ENCODE peak calls at places on chromosomes 12 and 14, in five cellular contexts. One of them, this sample, is unnamed.
A peak's percentile ranks its signal among the peaks of the same experiment; 100 is the strongest.

GRCh38 chr12:104582739-104583138 is 126.0 kb downstream of the CHST11 start:
- DNase-seq in astrocyte of the spinal cord: no peak
- DNase-seq in psoas muscle: no peak
- DNase-seq in A549: no peak
- DNase-seq in CD4-positive, alpha-beta memory T cell: no peak
- DNase-seq in this sample: no peak

GRCh38 chr14:94573706-94574105 is 7.5 kb upstream of the SERPINA5 start:
- DNase-seq in CD4-positive, alpha-beta memory T cell: no peak
- DNase-seq in psoas muscle: no peak
- DNase-seq in A549: no peak
- DNase-seq in astrocyte of the spinal cord: no peak
- DNase-seq in this sample: no peak

GRCh38 chr14:86022031-86022629 is 492.2 kb downstream of the FLRT2 start:
- DNase-seq in astrocyte of the spinal cord: peak; percentile 15
- DNase-seq in psoas muscle: no peak
- DNase-seq in A549: no peak
- DNase-seq in CD4-positive, alpha-beta memory T cell: no peak
- DNase-seq in this sample: no peak

GRCh38 chr14:68377459-68377858 is 415.4 kb downstream of the ZFP36L1 start:
- DNase-seq in psoas muscle: peak; percentile 60
- DNase-seq in astrocyte of the spinal cord: no peak
- DNase-seq in CD4-positive, alpha-beta memory T cell: peak; percentile 10
- DNase-seq in A549: no peak
- DNase-seq in this sample: no peak

GRCh38 chr14:100476012-100476822 is 111.0 kb downstream of the BEGAIN start:
- DNase-seq in astrocyte of the spinal cord: peak; percentile 99
- DNase-seq in CD4-positive, alpha-beta memory T cell: no peak
- DNase-seq in A549: peak; percentile 78
- DNase-seq in psoas muscle: no peak
- DNase-seq in this sample: peak; percentile 98

GRCh38 chr14:94081386-94081820 is 293 bp downstream of the IFI27L1 start:
- DNase-seq in psoas muscle: no peak
- DNase-seq in astrocyte of the spinal cord: no peak
- DNase-seq in A549: no peak
- DNase-seq in CD4-positive, alpha-beta memory T cell: no peak
- DNase-seq in this sample: no peak

GRCh38 chr14:92473261-92473946 is 40.2 kb upstream of the RIN3 start:
- DNase-seq in psoas muscle: peak; percentile 80
- DNase-seq in A549: peak; percentile 38
- DNase-seq in astrocyte of the spinal cord: peak; percentile 44
- DNase-seq in CD4-positive, alpha-beta memory T cell: no peak
- DNase-seq in this sample: no peak

GRCh38 chr14:81441626-81442134 is 41.6 kb upstream of the STON2 start:
- DNase-seq in CD4-positive, alpha-beta memory T cell: no peak
- DNase-seq in A549: no peak
- DNase-seq in psoas muscle: no peak
- DNase-seq in astrocyte of the spinal cord: no peak
- DNase-seq in this sample: no peak

GRCh38 chr14:72792051-72792788 is 101.7 kb downstream of the DPF3 start:
- DNase-seq in psoas muscle: peak; percentile 81
- DNase-seq in astrocyte of the spinal cord: no peak
- DNase-seq in A549: no peak
- DNase-seq in CD4-positive, alpha-beta memory T cell: no peak
- DNase-seq in this sample: no peak

GRCh38 chr14:76900406-76901085 is 74.3 kb downstream of the LRRC74A start:
- DNase-seq in astrocyte of the spinal cord: no peak
- DNase-seq in psoas muscle: no peak
- DNase-seq in A549: no peak
- DNase-seq in CD4-positive, alpha-beta memory T cell: no peak
- DNase-seq in this sample: no peak

GRCh38 chr12:107331912-107332311 is 238.6 kb upstream of the CRY1 start:
- DNase-seq in A549: no peak
- DNase-seq in psoas muscle: no peak
- DNase-seq in CD4-positive, alpha-beta memory T cell: no peak
- DNase-seq in astrocyte of the spinal cord: no peak
- DNase-seq in this sample: no peak

GRCh38 chr14:50831704-50832130 is 755 bp upstream of the NIN start:
- DNase-seq in astrocyte of the spinal cord: peak; percentile 13
- DNase-seq in CD4-positive, alpha-beta memory T cell: no peak
- DNase-seq in A549: no peak
- DNase-seq in psoas muscle: no peak
- DNase-seq in this sample: no peak

GRCh38 chr12:1666685-1667162 is 24.1 kb upstream of the ADIPOR2 start:
- DNase-seq in A549: no peak
- DNase-seq in CD4-positive, alpha-beta memory T cell: no peak
- DNase-seq in psoas muscle: no peak
- DNase-seq in astrocyte of the spinal cord: no peak
- DNase-seq in this sample: no peak

GRCh38 chr12:117533687-117534086 is 172.3 kb upstream of the NOS1 start:
- DNase-seq in psoas muscle: peak; percentile 85
- DNase-seq in CD4-positive, alpha-beta memory T cell: no peak
- DNase-seq in astrocyte of the spinal cord: no peak
- DNase-seq in A549: no peak
- DNase-seq in this sample: no peak

GRCh38 chr14:74978416-74978947 is 23.1 kb upstream of the PGF start:
- DNase-seq in A549: no peak
- DNase-seq in psoas muscle: no peak
- DNase-seq in CD4-positive, alpha-beta memory T cell: no peak
- DNase-seq in astrocyte of the spinal cord: peak; percentile 23
- DNase-seq in this sample: no peak

GRCh38 chr12:96258451-96258933 is 64.3 kb downstream of the ELK3 start:
- DNase-seq in psoas muscle: peak; percentile 78
- DNase-seq in CD4-positive, alpha-beta memory T cell: peak; percentile 30
- DNase-seq in A549: no peak
- DNase-seq in astrocyte of the spinal cord: peak; percentile 91
- DNase-seq in this sample: no peak

GRCh38 chr12:93015970-93016751 is 87.1 kb upstream of the EEA1 start:
- DNase-seq in A549: no peak
- DNase-seq in astrocyte of the spinal cord: peak; percentile 33
- DNase-seq in CD4-positive, alpha-beta memory T cell: no peak
- DNase-seq in psoas muscle: no peak
- DNase-seq in this sample: no peak

GRCh38 chr14:50963919-50964318 is 19.6 kb upstream of the PYGL start:
- DNase-seq in A549: no peak
- DNase-seq in astrocyte of the spinal cord: no peak
- DNase-seq in psoas muscle: no peak
- DNase-seq in CD4-positive, alpha-beta memory T cell: no peak
- DNase-seq in this sample: no peak

DNA sequence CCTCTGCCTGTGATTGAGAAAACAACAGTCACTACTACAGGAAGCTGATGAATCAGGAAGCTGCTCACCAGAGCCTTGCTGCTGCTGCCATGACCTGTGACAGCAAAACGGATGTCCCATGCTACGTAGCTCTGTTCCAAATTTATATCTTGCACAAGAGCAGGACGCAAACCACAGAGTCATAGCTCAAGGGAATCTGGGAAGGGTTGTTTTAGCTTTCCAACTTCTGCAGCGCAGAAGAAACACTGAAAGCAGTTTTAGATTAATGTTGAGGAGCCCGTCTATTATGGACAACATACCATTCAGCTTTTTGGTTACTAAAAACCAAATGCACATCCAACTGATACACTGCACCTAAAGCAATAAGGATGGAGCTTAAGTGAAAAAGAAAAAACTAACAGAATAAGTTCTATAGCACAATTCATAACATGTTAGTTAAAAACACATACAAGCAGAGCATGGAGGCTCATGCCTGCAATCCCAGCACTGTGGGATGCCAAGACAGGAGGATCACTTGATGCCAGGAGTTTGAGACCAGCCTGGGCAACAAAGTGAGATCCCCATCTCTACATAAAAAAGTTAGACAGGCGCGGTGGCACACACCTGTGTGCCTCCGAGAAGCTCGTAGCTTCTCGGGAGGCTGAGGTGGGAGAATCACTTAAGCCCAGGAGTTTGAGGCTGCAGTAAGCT is 1.7 kb upstream of the ANKRD33 start:
- DNase-seq in psoas muscle: peak; percentile 86
- DNase-seq in CD4-positive, alpha-beta memory T cell: peak; percentile 41
- DNase-seq in astrocyte of the spinal cord: peak; percentile 90
- DNase-seq in A549: peak; percentile 55
- DNase-seq in this sample: peak; percentile 37
- H3K4me3 ChIP-seq in psoas muscle: peak overlapping the region; percentile 3
- H3K4me3 ChIP-seq in CD4-positive, alpha-beta memory T cell: no peak overlapping the region
- H3K4me3 ChIP-seq in astrocyte of the spinal cord: no peak overlapping the region
- H3K4me3 ChIP-seq in A549: no peak overlapping the region
- H3K4me3 ChIP-seq in this sample: no peak overlapping the region

GRCh38 chr12:51846209-51846779 is 2.2 kb downstream of the FIGNL2 start:
- DNase-seq in psoas muscle: no peak
- DNase-seq in CD4-positive, alpha-beta memory T cell: no peak
- DNase-seq in astrocyte of the spinal cord: no peak
- DNase-seq in A549: no peak
- DNase-seq in this sample: no peak

GRCh38 chr12:51845451-51845850 is 3.1 kb downstream of the FIGNL2 start:
- DNase-seq in psoas muscle: no peak
- DNase-seq in CD4-positive, alpha-beta memory T cell: no peak
- DNase-seq in astrocyte of the spinal cord: no peak
- DNase-seq in A549: no peak
- DNase-seq in this sample: no peak

GRCh38 chr12:51848843-51849735 is 571 bp upstream of the FIGNL2 start:
- DNase-seq in psoas muscle: no peak
- DNase-seq in A549: no peak
- DNase-seq in CD4-positive, alpha-beta memory T cell: no peak
- DNase-seq in astrocyte of the spinal cord: no peak
- DNase-seq in this sample: no peak

GRCh38 chr12:51847830-51848727 is at the start of gene FIGNL2:
- DNase-seq in CD4-positive, alpha-beta memory T cell: no peak
- DNase-seq in astrocyte of the spinal cord: no peak
- DNase-seq in A549: peak; percentile 38
- DNase-seq in psoas muscle: no peak
- DNase-seq in this sample: no peak

DNA sequence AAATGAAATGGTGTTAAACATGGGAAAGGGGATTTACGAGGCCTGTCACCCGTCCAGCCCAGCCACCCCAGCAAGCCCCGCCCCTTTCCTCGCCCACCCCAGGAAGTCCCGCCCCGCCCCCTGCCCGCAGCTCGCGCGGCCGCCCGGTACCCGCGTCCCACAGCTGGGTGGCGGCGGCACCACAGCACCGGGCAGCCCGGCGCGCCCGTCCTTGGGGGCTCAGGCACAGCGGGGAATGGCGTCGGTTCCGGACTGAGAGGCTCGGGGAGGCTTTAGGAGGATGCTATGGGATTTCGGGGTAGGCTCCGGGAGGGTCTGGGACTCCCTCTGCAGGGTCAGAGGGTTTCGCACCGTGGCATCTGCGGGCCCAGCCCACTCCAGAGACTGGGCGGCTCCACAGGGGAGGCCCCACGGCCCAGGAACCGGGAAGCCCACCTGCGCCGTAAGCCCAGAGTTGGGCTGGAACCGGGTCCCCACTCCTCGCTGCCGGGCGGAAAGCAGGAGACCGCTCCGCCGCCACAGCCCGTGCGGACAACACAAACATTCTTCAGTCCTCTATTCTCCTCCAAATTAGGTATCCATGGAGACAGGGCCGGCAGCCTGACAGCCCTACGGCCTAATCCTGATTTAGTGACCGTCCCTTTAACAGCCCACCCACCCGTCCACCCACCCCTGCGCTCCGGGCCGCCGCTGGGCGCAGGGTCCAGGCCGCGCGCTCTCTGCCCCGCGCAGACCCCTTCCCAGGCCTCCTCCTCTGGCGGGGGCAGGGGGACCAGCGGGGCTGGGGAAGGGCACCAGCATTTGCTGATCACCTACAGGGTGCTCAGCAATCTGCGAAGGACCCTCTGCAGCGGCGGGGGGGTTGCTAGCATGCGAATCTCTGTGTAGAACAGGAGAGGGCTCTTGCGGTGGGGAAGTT is 1.3 kb downstream of the FIGNL2 start:
- DNase-seq in CD4-positive, alpha-beta memory T cell: peak; percentile 23
- DNase-seq in psoas muscle: no peak
- DNase-seq in A549: peak; percentile 62
- DNase-seq in astrocyte of the spinal cord: no peak
- DNase-seq in this sample: no peak
- H3K4me3 ChIP-seq in CD4-positive, alpha-beta memory T cell: peak overlapping the region; percentile 27
- H3K4me3 ChIP-seq in psoas muscle: peak overlapping the region; percentile 61
- H3K4me3 ChIP-seq in A549: peak overlapping the region; percentile 76
- H3K4me3 ChIP-seq in astrocyte of the spinal cord: peak overlapping the region; percentile 41
- H3K4me3 ChIP-seq in this sample: peak overlapping the region; percentile 62

GRCh38 chr12:113813229-113813541 is 152.9 kb downstream of the RBM19 start:
- DNase-seq in astrocyte of the spinal cord: no peak
- DNase-seq in CD4-positive, alpha-beta memory T cell: no peak
- DNase-seq in A549: no peak
- DNase-seq in psoas muscle: no peak
- DNase-seq in this sample: no peak
- H3K4me3 ChIP-seq in astrocyte of the spinal cord: no peak overlapping the region
- H3K4me3 ChIP-seq in CD4-positive, alpha-beta memory T cell: no peak overlapping the region
- H3K4me3 ChIP-seq in A549: no peak overlapping the region
- H3K4me3 ChIP-seq in psoas muscle: no peak overlapping the region
- H3K4me3 ChIP-seq in this sample: no peak overlapping the region

GRCh38 chr14:96961895-96962294 is 164.7 kb downstream of the VRK1 start:
- DNase-seq in CD4-positive, alpha-beta memory T cell: no peak
- DNase-seq in astrocyte of the spinal cord: no peak
- DNase-seq in psoas muscle: no peak
- DNase-seq in A549: no peak
- DNase-seq in this sample: no peak
- H3K4me3 ChIP-seq in CD4-positive, alpha-beta memory T cell: peak overlapping the region; percentile 33
- H3K4me3 ChIP-seq in astrocyte of the spinal cord: no peak overlapping the region
- H3K4me3 ChIP-seq in psoas muscle: no peak overlapping the region
- H3K4me3 ChIP-seq in A549: no peak overlapping the region
- H3K4me3 ChIP-seq in this sample: no peak overlapping the region

DNA sequence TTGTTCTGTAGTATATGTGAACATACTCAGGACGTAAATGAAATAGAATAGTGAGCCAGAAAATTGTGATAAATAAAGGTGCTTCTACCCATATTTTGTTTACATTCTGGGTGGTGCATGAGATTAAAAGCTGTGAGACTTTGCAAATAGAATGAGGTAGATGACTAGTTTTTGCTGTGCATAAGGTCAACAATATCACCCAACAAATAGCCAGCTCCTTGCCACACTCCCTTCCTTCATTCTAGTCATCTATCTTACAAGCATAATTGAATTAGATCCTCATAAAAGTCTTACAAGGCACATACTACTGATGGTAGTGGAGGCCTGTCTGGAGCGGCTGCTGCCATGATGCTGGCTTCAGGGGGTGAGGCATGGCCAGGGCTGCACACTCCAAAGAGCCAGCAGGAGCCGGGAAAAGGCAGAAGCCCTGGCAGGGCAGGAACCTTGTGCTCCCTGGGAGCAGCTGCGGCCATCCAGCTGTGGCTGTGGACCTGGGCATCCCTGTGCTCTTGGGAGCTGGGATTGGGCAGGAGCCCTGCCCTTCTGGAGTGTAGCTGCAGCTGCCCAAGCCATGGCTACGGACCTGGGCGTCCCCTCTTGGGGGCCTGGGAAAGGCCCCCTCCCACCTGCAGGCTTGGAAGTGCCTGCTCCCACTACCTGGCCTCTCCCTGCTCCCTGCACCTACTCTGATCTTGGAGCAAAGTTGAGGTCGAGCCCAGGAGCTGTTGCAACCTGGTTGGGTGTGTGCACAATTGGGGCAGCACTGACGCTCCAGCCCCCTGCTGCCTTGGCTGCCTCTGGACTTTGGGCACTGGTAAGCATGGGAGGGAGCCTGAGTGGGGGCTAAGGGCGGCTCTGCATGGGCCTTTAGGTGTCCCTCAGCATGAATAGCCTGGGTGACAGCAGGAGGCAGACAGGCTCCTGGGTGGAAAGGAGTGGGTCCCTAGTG is 112.8 kb downstream of the DACT1 start:
- DNase-seq in CD4-positive, alpha-beta memory T cell: no peak
- DNase-seq in A549: no peak
- DNase-seq in psoas muscle: no peak
- DNase-seq in astrocyte of the spinal cord: no peak
- DNase-seq in this sample: no peak
- H3K4me3 ChIP-seq in CD4-positive, alpha-beta memory T cell: no peak overlapping the region
- H3K4me3 ChIP-seq in A549: no peak overlapping the region
- H3K4me3 ChIP-seq in psoas muscle: no peak overlapping the region
- H3K4me3 ChIP-seq in astrocyte of the spinal cord: no peak overlapping the region
- H3K4me3 ChIP-seq in this sample: no peak overlapping the region

GRCh38 chr12:66189476-66189823 is 436 bp downstream of the IRAK3 start:
- DNase-seq in A549: no peak
- DNase-seq in CD4-positive, alpha-beta memory T cell: no peak
- DNase-seq in astrocyte of the spinal cord: no peak
- DNase-seq in psoas muscle: no peak
- DNase-seq in this sample: no peak
- H3K4me3 ChIP-seq in A549: peak overlapping the region; percentile 42
- H3K4me3 ChIP-seq in CD4-positive, alpha-beta memory T cell: no peak overlapping the region
- H3K4me3 ChIP-seq in astrocyte of the spinal cord: peak overlapping the region; percentile 18
- H3K4me3 ChIP-seq in psoas muscle: peak overlapping the region; percentile 66
- H3K4me3 ChIP-seq in this sample: peak overlapping the region; percentile 16